ENCODE peak calls at places on chromosomes 11 and 22, in five cellular contexts. B is OCI-LY7, Y is esophagus squamous epithelium, I is heart left ventricle, G is ascending aorta. A is an unnamed sample. For H3K4me1 and H3K9me3, the result is how much of the 10 kb centered on the place peaks cover.

GRCh38 chr22:35467788-35468187 is 67.8 kb downstream of the MCM5 start:
- DNase-seq in B (no peak), Y (no peak), I (peak), G (no peak), A (peak)

GRCh38 chr22:29744902-29745301 is 21.9 kb downstream of the ZMAT5 start:
- DNase-seq in B (no peak), Y (no peak), I (no peak), G (no peak), A (no peak)

GRCh38 chr11:95788921-95789505 is 569 bp downstream of the FAM76B start:
- DNase-seq in B (peak), Y (no peak), I (peak), G (no peak), A (peak)

GRCh38 chr11:26187639-26188038 is 144.3 kb upstream of the ANO3 start:
- DNase-seq in B (no peak), Y (no peak), I (no peak), G (no peak), A (no peak)

GRCh38 chr22:26589367-26589844 is 526 bp downstream of the TPST2 start:
- DNase-seq in B (peak), Y (no peak), I (peak), G (no peak), A (no peak)

GRCh38 chr22:43990044-43990443 is 34.1 kb upstream of the PARVB start:
- DNase-seq in B (no peak), Y (no peak), I (no peak), G (no peak), A (no peak)

GRCh38 chr11:73426184-73426845 is 50.1 kb downstream of the RELT start:
- DNase-seq in B (no peak), Y (no peak), I (no peak), G (no peak), A (no peak)

GRCh38 chr22:49590851-49591445 is 236.7 kb downstream of the BRD1 start:
- DNase-seq in B (no peak), Y (no peak), I (no peak), G (no peak), A (no peak)

GRCh38 chr11:108122166-108122628 is 830 bp downstream of the ACAT1 start:
- DNase-seq in B (no peak), Y (no peak), I (no peak), G (no peak), A (no peak)

GRCh38 chr11:82711648-82712047 is 22.0 kb downstream of the FAM181B start:
- DNase-seq in B (no peak), Y (no peak), I (no peak), G (no peak), A (no peak)

GRCh38 chr22:49812838-49813237 is 14.8 kb downstream of the BRD1 start:
- DNase-seq in B (no peak), Y (no peak), I (no peak), G (no peak), A (no peak)

GRCh38 chr11:95108671-95109551 is 19.3 kb downstream of the ENDOD1 start:
- DNase-seq in B (no peak), Y (no peak), I (no peak), G (no peak), A (no peak)

GRCh38 chr11:130979386-130979972 is 63.2 kb upstream of the SNX19 start:
- DNase-seq in B (peak), Y (no peak), I (no peak), G (no peak), A (no peak)

GRCh38 chr22:23698673-23699235 is 7.9 kb downstream of the RGL4 start:
- DNase-seq in B (no peak), Y (no peak), I (no peak), G (no peak), A (no peak)

GRCh38 chr22:35409783-35410662 is 10.1 kb downstream of the MCM5 start:
- DNase-seq in B (peak), Y (no peak), I (peak), G (peak), A (no peak)

GRCh38 chr11:11280826-11281225 is 72.2 kb downstream of the CSNK2A3 start:
- DNase-seq in B (no peak), Y (no peak), I (no peak), G (no peak), A (no peak)

GRCh38 chr11:1272531-1272930 is 36.9 kb downstream of the TOLLIP start:
- DNase-seq in B (no peak), Y (no peak), I (no peak), G (no peak), A (no peak)

GRCh38 chr11:34565417-34566208 is 52.0 kb upstream of the ELF5 start:
- DNase-seq in B (peak), Y (no peak), I (no peak), G (no peak), A (no peak)

GRCh38 chr11:13316528-13316961 is 39.0 kb downstream of the BMAL1 start:
- DNase-seq in B (no peak), Y (no peak), I (peak), G (no peak), A (peak)

GRCh38 chr11:75337195-75337654 is 14.2 kb downstream of the ARRB1 start:
- DNase-seq in B (no peak), Y (no peak), I (no peak), G (no peak), A (no peak)

GRCh38 chr11:46452918-46453517 is 61.4 kb upstream of the CHRM4 start:
- DNase-seq in B (no peak), Y (no peak), I (no peak), G (no peak), A (no peak)

GRCh38 chr11:104198576-104198975 is 34.6 kb upstream of the PDGFD start:
- DNase-seq in B (no peak), Y (no peak), I (no peak), G (no peak), A (no peak)

GRCh38 chr22:32747588-32747987 is 53.9 kb upstream of the TIMP3 start:
- DNase-seq in B (no peak), Y (no peak), I (no peak), G (no peak), A (no peak)

GRCh38 chr22:32751065-32751739 is 50.3 kb upstream of the TIMP3 start:
- DNase-seq in B (no peak), Y (no peak), I (no peak), G (no peak), A (no peak)

GRCh38 chr22:32746715-32747114 is 54.8 kb upstream of the TIMP3 start:
- DNase-seq in B (no peak), Y (no peak), I (peak), G (no peak), A (no peak)

GRCh38 chr22:32745996-32746322 is 55.5 kb upstream of the TIMP3 start:
- DNase-seq in B (no peak), Y (no peak), I (no peak), G (no peak), A (no peak)

DNA sequence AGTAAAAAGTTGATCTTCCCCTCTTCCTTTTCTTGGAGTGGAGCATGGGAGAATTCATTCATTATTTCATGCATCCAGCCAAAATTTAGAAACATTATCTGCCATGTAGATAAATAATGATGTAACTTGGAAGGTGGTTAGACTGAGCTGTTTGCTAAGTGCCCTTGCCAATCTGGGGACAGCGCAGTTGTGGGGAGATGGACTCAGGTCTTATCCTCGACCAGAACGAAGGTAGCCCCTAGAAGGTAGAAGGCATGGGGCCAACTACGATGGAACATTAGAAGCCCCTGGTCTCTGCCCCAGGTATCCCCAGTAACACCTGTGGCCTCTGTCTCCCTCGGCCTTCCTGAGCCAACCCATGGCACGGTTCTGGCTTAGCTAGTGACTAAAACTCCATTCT is 53.0 kb upstream of the TIMP3 start:
- DNase-seq in B (no peak), Y (no peak), I (no peak), G (no peak), A (no peak)
- H3K4me1 ChIP-seq in B (under half), Y (under half), I (under half), G (under half), A (under half)

GRCh38 chr11:129425214-129425613 is 49.6 kb downstream of the BARX2 start:
- DNase-seq in B (no peak), Y (no peak), I (no peak), G (no peak), A (no peak)
- H3K9me3 ChIP-seq in B (under half), Y (under half), I (under half), G (under half), A (under half)

GRCh38 chr22:42623756-42624446 is 9.2 kb upstream of the POLDIP3 start:
- DNase-seq in B (no peak), Y (no peak), I (no peak), G (no peak), A (no peak)
- H3K27ac ChIP-seq in B (peak), Y (no peak), I (peak), G (peak), A (peak)

DNA sequence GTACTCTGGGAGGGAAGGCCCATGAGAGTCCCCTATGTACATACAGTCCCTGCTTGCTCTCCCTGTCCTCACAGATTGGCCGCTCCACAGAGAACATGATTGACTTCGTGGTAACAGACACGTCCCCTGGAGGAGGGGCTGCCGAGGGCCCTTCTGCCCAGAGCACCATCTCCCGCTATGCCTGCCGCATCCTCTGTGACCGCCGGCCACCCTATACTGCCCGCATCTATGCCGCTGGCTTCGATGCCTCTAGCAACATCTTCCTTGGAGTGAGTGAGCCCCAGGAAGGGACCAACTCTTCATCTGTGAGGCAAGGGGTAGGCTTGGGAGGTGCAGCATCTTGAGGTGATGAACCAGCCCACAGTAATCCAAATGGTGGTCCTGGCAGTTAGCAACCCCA is 6.5 kb downstream of the PELI3 start:
- DNase-seq in B (no peak), Y (no peak), I (no peak), G (no peak), A (no peak)
- H3K4me1 ChIP-seq in B (under half), Y (under half), I (under half), G (under half), A (under half)

GRCh38 chr22:38549106-38549884 is 20.7 kb downstream of the DMC1 start:
- DNase-seq in B (peak), Y (no peak), I (no peak), G (no peak), A (no peak)
- H3K9me3 ChIP-seq in B (under half), Y (under half), I (under half), G (under half), A (under half)

A was measured in thoracic aorta.